ENCODE peak calls at places on chromosomes 4 and X, in eight cellular contexts. K is endothelial cell, L is cardiac fibroblast, V is A549, J is nephron progenitor cell, C is ascending aorta, S is AG04449, G is OCI-LY7. E is an unnamed sample.

GRCh38 chrX:49960061-49960460 is 37.7 kb downstream of the CLCN5 start:
- DNase-seq in G (no peak), C (no peak), L (no peak), J (no peak), K (no peak), S (no peak), V (no peak), E (no peak)

GRCh38 chr4:152258804-152259708 is 276.8 kb downstream of the FBXW7 start:
- DNase-seq in G (no peak), S (no peak), K (no peak), V (peak), C (no peak), J (no peak), L (peak), E (no peak)

GRCh38 chr4:141134051-141134450 is 782 bp upstream of the RNF150 start:
- DNase-seq in K (no peak), L (peak), J (no peak), C (no peak), V (no peak), S (no peak), G (no peak), E (no peak)

GRCh38 chrX:153318811-153319210 is 2.8 kb downstream of the PNMA6F start:
- DNase-seq in K (no peak), S (no peak), L (no peak), C (no peak), J (no peak), V (no peak), G (no peak), E (no peak)

GRCh38 chr4:128653514-128654420 is 155.7 kb upstream of the JADE1 start:
- DNase-seq in S (no peak), G (no peak), L (peak), C (no peak), J (peak), V (no peak), K (no peak), E (no peak)

GRCh38 chrX:76026292-76026691 is 146.6 kb upstream of the PBDC1 start:
- DNase-seq in J (no peak), G (no peak), S (no peak), V (no peak), K (no peak), L (no peak), C (no peak), E (no peak)

GRCh38 chrX:124216396-124217124 is 115.9 kb upstream of the TEX13D start:
- DNase-seq in S (no peak), J (no peak), K (no peak), L (no peak), G (no peak), C (no peak), V (no peak), E (no peak)

GRCh38 chrX:68454476-68455150 is 21.3 kb upstream of the OPHN1 start:
- DNase-seq in J (no peak), C (no peak), K (no peak), V (peak), S (no peak), G (no peak), L (no peak), E (no peak)

GRCh38 chrX:1599791-1600405 is 8.5 kb downstream of the AKAP17A start:
- DNase-seq in V (no peak), J (no peak), C (no peak), S (no peak), G (no peak), K (no peak), L (no peak), E (no peak)

GRCh38 chrX:134520860-134521390 is 61.0 kb downstream of the HPRT1 start:
- DNase-seq in S (no peak), V (peak), J (peak), G (peak), K (peak), L (peak), C (no peak), E (peak)

GRCh38 chr4:61246003-61246402 is 45.9 kb downstream of the ADGRL3 start:
- DNase-seq in K (no peak), S (no peak), C (no peak), L (peak), G (no peak), V (no peak), J (no peak), E (no peak)

GRCh38 chrX:68084765-68085164 is 348.5 kb downstream of the OPHN1 start:
- DNase-seq in V (no peak), G (no peak), K (no peak), S (no peak), L (peak), J (no peak), C (no peak), E (no peak)

GRCh38 chr4:74230902-74231499 is 73.1 kb downstream of the MTHFD2L start:
- DNase-seq in L (peak), K (no peak), V (peak), S (no peak), J (no peak), C (peak), G (no peak), E (peak)

GRCh38 chrX:10618911-10619310 is 1.5 kb downstream of the MID1 start:
- DNase-seq in L (peak), S (no peak), G (no peak), C (no peak), V (no peak), J (peak), K (no peak), E (peak)

GRCh38 chr4:8267077-8267476 is 2.5 kb upstream of the HTRA3 start:
- DNase-seq in J (peak), C (no peak), G (peak), V (peak), S (no peak), K (peak), L (peak), E (peak)

GRCh38 chr4:8351931-8352367 is 82.4 kb downstream of the HTRA3 start:
- DNase-seq in G (no peak), S (peak), V (peak), C (no peak), L (peak), J (no peak), K (no peak), E (no peak)

GRCh38 chr4:7967501-7968261 is 28.0 kb upstream of the AFAP1 start:
- DNase-seq in S (no peak), J (no peak), K (no peak), L (peak), C (no peak), G (no peak), V (no peak), E (peak)

GRCh38 chr4:181604546-181604945 is 638.7 kb upstream of the TENM3 start:
- DNase-seq in S (no peak), J (no peak), L (no peak), C (no peak), K (no peak), G (no peak), V (no peak), E (no peak)

GRCh38 chrX:120560405-120560841 is 339 bp downstream of the CUL4B start:
- DNase-seq in V (no peak), C (no peak), J (peak), G (peak), L (no peak), K (peak), S (no peak), E (peak)

GRCh38 chr4:73675623-73676022 is 55.4 kb upstream of the RASSF6 start:
- DNase-seq in S (no peak), G (no peak), K (no peak), V (no peak), C (no peak), J (no peak), L (no peak), E (no peak)

GRCh38 chrX:135977611-135978010 is 3.8 kb upstream of the MMGT1 start:
- DNase-seq in J (no peak), L (no peak), V (peak), C (no peak), S (no peak), K (no peak), G (no peak), E (no peak)

GRCh38 chrX:104347860-104348259 is 93.1 kb upstream of the ESX1 start:
- DNase-seq in K (no peak), S (no peak), L (peak), C (no peak), G (no peak), J (no peak), V (no peak), E (peak)

GRCh38 chrX:104342065-104342464 is 87.3 kb upstream of the ESX1 start:
- DNase-seq in G (no peak), V (no peak), C (no peak), K (no peak), L (no peak), S (no peak), J (no peak), E (no peak)

DNA sequence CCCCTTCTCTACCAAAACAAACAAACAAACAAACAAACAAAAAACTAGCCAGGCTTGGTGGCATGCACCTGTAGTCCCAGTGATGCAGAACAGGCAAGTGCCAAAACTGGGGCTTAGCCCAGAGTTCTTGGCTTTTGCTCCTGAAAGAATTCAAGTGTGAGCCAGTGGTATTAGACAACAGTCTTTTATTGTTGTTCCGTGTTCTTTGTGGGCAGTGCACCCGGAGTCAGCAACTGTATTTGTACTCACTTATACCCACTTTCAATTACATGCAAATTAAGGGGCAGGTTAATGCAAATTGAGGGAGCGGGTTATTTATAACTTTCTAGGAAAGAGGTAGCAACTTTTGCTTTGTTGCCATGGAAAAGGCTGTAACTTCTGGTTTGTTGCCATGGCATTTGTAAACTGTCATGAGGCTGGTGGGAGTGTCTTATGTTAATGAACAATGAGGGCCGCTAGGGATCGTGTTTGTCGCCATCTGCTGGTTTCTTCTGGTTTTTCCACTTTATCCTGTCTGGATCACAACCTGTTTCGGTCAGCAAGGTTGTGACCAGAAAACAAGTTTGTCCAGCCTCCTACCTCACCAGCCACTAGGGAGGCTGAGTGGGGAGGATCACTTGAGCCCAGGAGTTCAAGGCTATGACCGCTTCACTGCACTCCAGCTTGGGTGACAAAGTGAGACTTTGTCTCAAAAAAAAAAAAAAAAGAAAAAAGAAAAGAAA is 88.8 kb upstream of the ESX1 start:
- DNase-seq in J (peak), C (no peak), K (peak), V (peak), G (peak), L (peak), S (no peak), E (peak)
- TF ChIP-seq CTCF in J (peak), C (peak), K (peak), V (peak), G (peak), L (peak), S (peak), E (peak)

GRCh38 chr4:77578145-77578544 is 27.5 kb upstream of the CXCL13 start:
- DNase-seq in J (no peak), V (no peak), G (no peak), S (no peak), K (no peak), C (no peak), L (no peak), E (no peak)
- TF ChIP-seq CTCF in J (no peak), V (no peak), G (peak), S (no peak), K (no peak), C (no peak), L (no peak), E (no peak)

GRCh38 chrX:37357436-37357835 is 8.3 kb downstream of the PRRG1 start:
- DNase-seq in G (no peak), K (no peak), S (no peak), L (no peak), C (no peak), J (no peak), V (no peak), E (no peak)
- TF ChIP-seq CTCF in G (no peak), K (no peak), S (no peak), L (no peak), C (no peak), J (no peak), V (no peak), E (no peak)

DNA sequence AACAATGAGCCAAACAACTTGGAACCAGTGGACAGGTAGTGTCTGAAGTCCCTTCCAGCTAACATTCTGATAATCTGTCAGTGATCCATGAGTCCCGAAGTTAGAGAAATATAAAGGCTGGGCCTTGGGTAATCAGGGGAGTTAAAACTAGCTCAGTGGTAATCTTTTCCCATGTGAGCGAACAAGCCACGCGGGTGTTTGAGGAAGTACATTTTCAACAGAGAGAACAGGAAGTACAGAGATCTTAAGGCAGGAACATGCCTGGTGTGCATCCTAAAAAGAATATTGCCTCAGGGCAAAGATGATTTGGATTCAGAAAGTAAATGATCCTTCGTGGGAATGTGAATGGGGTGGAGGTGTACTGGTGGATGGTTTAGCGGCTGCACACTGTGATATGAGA is 42.9 kb downstream of the FNIP2 start:
- DNase-seq in C (no peak), J (no peak), L (peak), S (no peak), K (no peak), G (peak), V (no peak), E (no peak)
- TF ChIP-seq CTCF in C (no peak), J (no peak), L (no peak), S (no peak), K (no peak), G (no peak), V (no peak), E (no peak)

E was measured in Calu3.